ENCODE peak calls at places on chromosomes 11 and 22, in four cellular contexts. W, E, R and A are unnamed samples.

GRCh38 chr11:8808226-8808585 is 102.8 kb upstream of the AKIP1 start:
- DNase-seq in W (no peak), E (no peak), R (no peak), A (no peak)

GRCh38 chr11:128848815-128849455 is 18.2 kb downstream of the KCNJ1 start:
- DNase-seq in W (no peak), E (peak; percentile 50), R (peak; percentile 74), A (peak; percentile 54)

GRCh38 chr11:95788921-95789505 is 569 bp downstream of the FAM76B start:
- DNase-seq in W (peak; percentile 5), E (peak; percentile 71), R (no peak), A (no peak)

GRCh38 chr11:653837-654236 is 16.8 kb downstream of the DRD4 start:
- DNase-seq in W (no peak), E (no peak), R (no peak), A (no peak)

GRCh38 chr22:50236731-50237409 is 8.0 kb downstream of the TUBGCP6 start:
- DNase-seq in W (no peak), E (no peak), R (no peak), A (no peak)

GRCh38 chr22:28053871-28054621 is 135.0 kb upstream of the PITPNB start:
- DNase-seq in W (no peak), E (no peak), R (no peak), A (no peak)

GRCh38 chr22:22928666-22929380 is 41.2 kb downstream of the IGLL5 start:
- DNase-seq in W (no peak), E (peak; percentile 68), R (peak; percentile 53), A (peak; percentile 29)

GRCh38 chr11:3205261-3206127 is 13.1 kb downstream of the MRGPRG start:
- DNase-seq in W (no peak), E (no peak), R (peak; percentile 19), A (peak; percentile 44)

GRCh38 chr11:119361056-119361787 is 14.7 kb upstream of the MFRP start:
- DNase-seq in W (peak; percentile 83), E (peak; percentile 87), R (peak; percentile 37), A (peak; percentile 82)

GRCh38 chr11:11622772-11623531 is 1.1 kb upstream of the GALNT18 start:
- DNase-seq in W (no peak), E (peak; percentile 63), R (no peak), A (no peak)

GRCh38 chr11:108985611-108986279 is 320.9 kb downstream of the DDX10 start:
- DNase-seq in W (no peak), E (peak; percentile 8), R (no peak), A (no peak)

GRCh38 chr11:100903284-100903683 is 216.2 kb downstream of the ARHGAP42 start:
- DNase-seq in W (no peak), E (no peak), R (no peak), A (no peak)

GRCh38 chr11:17770048-17770652 is 35.6 kb downstream of the KCNC1 start:
- DNase-seq in W (peak; percentile 22), E (peak; percentile 71), R (no peak), A (peak; percentile 96)

GRCh38 chr22:28547132-28547842 is 132.4 kb downstream of the TTC28 start:
- DNase-seq in W (no peak), E (no peak), R (no peak), A (no peak)

GRCh38 chr11:35861191-35861590 is 82.7 kb upstream of the LDLRAD3 start:
- DNase-seq in W (no peak), E (no peak), R (no peak), A (no peak)

GRCh38 chr11:6240691-6241285 is 1.9 kb downstream of the CNGA4 start:
- DNase-seq in W (no peak), E (no peak), R (no peak), A (no peak)

GRCh38 chr22:48478124-48478523 is 1349.5 kb downstream of the BRD1 start:
- DNase-seq in W (no peak), E (no peak), R (peak; percentile 37), A (peak; percentile 72)

GRCh38 chr22:48477031-48477721 is 1350.5 kb downstream of the BRD1 start:
- DNase-seq in W (peak; percentile 19), E (no peak), R (peak; percentile 31), A (no peak)

GRCh38 chr22:48476599-48476998 is 1351.1 kb downstream of the BRD1 start:
- DNase-seq in W (no peak), E (no peak), R (peak; percentile 18), A (no peak)

GRCh38 chr22:48475661-48476345 is 1351.9 kb downstream of the BRD1 start:
- DNase-seq in W (no peak), E (no peak), R (peak; percentile 31), A (no peak)

DNA sequence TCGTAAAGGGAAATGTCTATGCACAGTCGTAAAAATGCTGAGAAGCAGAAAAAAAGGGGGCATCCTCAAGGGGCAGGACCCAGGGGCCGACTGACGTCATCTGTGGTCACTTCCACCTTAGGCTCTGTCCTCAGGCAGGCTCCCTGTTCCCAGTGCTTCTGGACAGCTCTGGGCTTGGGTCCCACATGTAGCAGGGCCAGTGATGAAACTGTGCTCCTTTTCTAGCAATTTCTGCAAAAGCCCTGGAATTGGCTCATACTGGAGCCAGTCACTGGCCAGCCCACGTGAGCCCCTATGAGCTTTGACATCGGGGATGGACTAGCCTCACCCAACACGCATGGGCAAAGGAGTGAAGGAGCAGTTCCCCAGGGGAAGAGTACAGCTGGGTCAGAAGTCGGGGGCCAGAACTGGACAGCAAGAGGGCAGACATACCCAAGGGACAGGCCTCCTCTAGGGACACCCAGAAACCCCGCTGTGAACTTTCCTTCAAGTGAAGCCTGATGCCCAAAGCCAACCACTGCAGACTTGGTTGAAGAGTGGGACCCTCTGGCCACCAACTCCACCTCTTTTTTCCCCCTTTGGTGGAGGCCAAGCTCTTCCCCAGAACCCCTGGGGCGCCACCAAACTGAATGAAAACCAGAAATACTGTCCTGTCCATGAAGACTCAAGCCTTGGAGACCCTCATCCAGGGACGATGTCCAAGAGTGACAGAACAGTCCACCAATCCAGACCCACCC is 1349.0 kb downstream of the BRD1 start:
- DNase-seq in W (no peak), E (no peak), R (peak; percentile 6), A (peak; percentile 30)
- H3K9me3 ChIP-seq in W (no peaks in the 10 kb centered on the region), E (no peaks in the 10 kb centered on the region), R (no peaks in the 10 kb centered on the region), A (no peaks in the 10 kb centered on the region)

GRCh38 chr11:70539360-70540095 is 141.2 kb downstream of the CTTN start:
- DNase-seq in W (no peak), E (no peak), R (peak; percentile 27), A (no peak)
- H3K9me3 ChIP-seq in W (no peaks in the 10 kb centered on the region), E (no peaks in the 10 kb centered on the region), R (no peaks in the 10 kb centered on the region), A (no peaks in the 10 kb centered on the region)

GRCh38 chr11:114616516-114616915 is 20.9 kb upstream of the NXPE4 start:
- DNase-seq in W (no peak), E (no peak), R (no peak), A (no peak)
- H3K9me3 ChIP-seq in W (no peaks in the 10 kb centered on the region), E (no peaks in the 10 kb centered on the region), R (no peaks in the 10 kb centered on the region), A (no peaks in the 10 kb centered on the region)

DNA sequence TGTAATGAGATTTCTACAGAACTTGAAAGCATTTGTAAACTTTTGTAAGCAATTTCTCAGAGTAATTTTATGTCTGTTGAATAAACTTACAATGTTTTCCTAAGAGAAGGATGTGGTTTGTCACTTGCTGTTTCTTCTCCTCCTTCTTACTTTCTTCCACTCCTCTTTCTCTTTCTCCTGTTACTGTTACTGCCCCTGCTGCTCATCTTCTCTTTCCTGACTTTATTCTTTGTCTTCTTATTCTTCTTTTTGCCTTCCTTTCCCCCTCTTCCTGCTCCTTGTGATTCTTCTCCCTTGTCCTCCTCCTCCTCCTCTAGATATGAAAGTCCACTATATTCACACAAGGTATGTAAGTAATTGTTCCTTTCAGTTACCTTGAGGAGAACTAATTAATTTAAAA is 31.1 kb upstream of the MMP7 start:
- DNase-seq in W (no peak), E (no peak), R (no peak), A (no peak)
- H3K9me3 ChIP-seq in W (no peaks in the 10 kb centered on the region), E (no peaks in the 10 kb centered on the region), R (no peaks in the 10 kb centered on the region), A (no peaks in the 10 kb centered on the region)

DNA sequence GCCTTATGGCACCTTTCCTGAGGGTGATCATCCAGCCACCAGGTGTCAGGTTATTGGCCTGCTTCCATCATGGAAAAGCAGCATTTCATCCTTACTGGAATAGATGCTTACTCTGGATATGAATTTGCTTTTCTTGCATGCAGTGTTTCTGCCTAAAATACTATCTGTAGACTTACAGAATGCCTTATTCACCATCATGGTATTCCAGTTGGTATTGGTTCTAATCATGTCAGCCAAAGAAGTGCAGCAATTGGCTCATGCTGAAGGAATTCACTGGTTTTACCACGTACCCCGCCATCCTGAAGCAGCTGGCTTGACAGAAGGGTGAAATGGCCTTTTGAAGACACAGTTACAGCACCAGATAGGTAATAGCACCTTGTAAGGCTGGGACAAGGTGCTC is 194.2 kb downstream of the AASDHPPT start:
- DNase-seq in W (no peak), E (no peak), R (no peak), A (no peak)
- H3K9me3 ChIP-seq in W (no peaks in the 10 kb centered on the region), E (no peaks in the 10 kb centered on the region), R (no peaks in the 10 kb centered on the region), A (no peaks in the 10 kb centered on the region)

GRCh38 chr22:48944433-48944755 is 883.3 kb downstream of the BRD1 start:
- DNase-seq in W (no peak), E (no peak), R (no peak), A (no peak)
- H3K9me3 ChIP-seq in W (no peaks in the 10 kb centered on the region), E (no peaks in the 10 kb centered on the region), R (no peaks in the 10 kb centered on the region), A (no peaks in the 10 kb centered on the region)

DNA sequence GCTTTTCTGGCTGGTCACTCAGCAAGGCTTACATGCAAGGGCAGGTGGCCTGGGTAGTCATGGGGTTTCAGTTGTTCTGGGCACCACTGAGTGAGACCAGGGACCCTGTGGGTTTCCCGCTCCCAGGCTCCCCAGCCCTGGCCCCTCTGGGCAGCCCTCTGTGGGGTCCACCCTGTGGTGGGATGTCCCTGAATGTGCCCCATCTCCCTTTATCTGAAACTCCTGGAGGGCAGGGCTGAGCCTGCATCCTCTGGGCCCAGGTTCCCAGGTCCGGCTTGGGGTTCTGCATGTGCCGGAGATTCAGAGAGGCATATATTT is 1041.0 kb downstream of the BRD1 start:
- DNase-seq in W (no peak), E (no peak), R (no peak), A (no peak)
- H3K9me3 ChIP-seq in W (no peaks in the 10 kb centered on the region), E (no peaks in the 10 kb centered on the region), R (no peaks in the 10 kb centered on the region), A (no peaks in the 10 kb centered on the region)